ENCODE peak calls at places on chromosome 6, in eight cellular contexts. U is transverse colon, H is endothelial cell of umbilical vein, S is right lobe of liver, T is H54, X is HCT116, F is lower leg skin, C is esophagus squamous epithelium. E is an unnamed sample.

GRCh38 chr6:106339334-106340029 is 13.9 kb upstream of the ATG5 start:
- DNase-seq in T (peak; percentile 47), H (peak; percentile 57), X (peak; percentile 57), U (peak; percentile 49), F (no peak), C (no peak), S (no peak), E (peak; percentile 66)

GRCh38 chr6:142300302-142300701 is 1.5 kb upstream of the ADGRG6 start:
- DNase-seq in X (no peak), S (no peak), T (no peak), H (no peak), U (no peak), C (no peak), F (no peak), E (no peak)

GRCh38 chr6:167730441-167730840 is 96.3 kb upstream of the AFDN start:
- DNase-seq in C (no peak), F (no peak), U (no peak), T (no peak), H (no peak), X (no peak), S (no peak), E (no peak)

GRCh38 chr6:30883743-30884520 is at the start of gene DDR1:
- DNase-seq in H (no peak), U (peak; percentile 83), C (no peak), X (no peak), T (peak; percentile 59), F (peak; percentile 96), S (peak; percentile 68), E (peak; percentile 82)

GRCh38 chr6:136753624-136754023 is 38.7 kb downstream of the MAP3K5 start:
- DNase-seq in X (no peak), F (no peak), U (peak; percentile 31), H (no peak), S (no peak), C (no peak), T (no peak), E (no peak)

GRCh38 chr6:28742668-28743270 is 181.0 kb downstream of the TRIM27 start:
- DNase-seq in U (no peak), F (no peak), C (no peak), T (no peak), H (peak; percentile 35), S (no peak), X (peak; percentile 86), E (no peak)

GRCh38 chr6:160972111-160972510 is 19.5 kb upstream of the MAP3K4 start:
- DNase-seq in S (no peak), T (peak; percentile 23), U (no peak), X (no peak), H (no peak), F (no peak), C (no peak), E (no peak)

GRCh38 chr6:373773-374724 is 17.5 kb upstream of the IRF4 start:
- DNase-seq in T (no peak), X (no peak), H (no peak), U (no peak), C (no peak), F (no peak), S (peak; percentile 49), E (no peak)

GRCh38 chr6:158770533-158770932 is 48.6 kb downstream of the EZR start:
- DNase-seq in T (no peak), S (no peak), H (no peak), F (no peak), C (no peak), U (no peak), X (no peak), E (no peak)

GRCh38 chr6:29967379-29968010 is 25.2 kb downstream of the HLA-A start:
- DNase-seq in U (peak; percentile 75), T (no peak), C (no peak), F (peak; percentile 48), S (no peak), X (peak; percentile 60), H (peak; percentile 89), E (peak; percentile 67)

GRCh38 chr6:61909541-61909940 is 376.5 kb downstream of the KHDRBS2 start:
- DNase-seq in F (no peak), X (no peak), T (no peak), H (no peak), S (no peak), C (no peak), U (no peak), E (no peak)

GRCh38 chr6:10479939-10480700 is 41.0 kb upstream of the GCNT2 start:
- DNase-seq in S (no peak), U (no peak), F (no peak), C (no peak), H (no peak), X (no peak), T (no peak), E (no peak)

GRCh38 chr6:24910850-24911712 is 24.7 kb downstream of the RIPOR2 start:
- DNase-seq in U (peak; percentile 31), H (peak; percentile 23), X (no peak), T (no peak), C (no peak), S (peak; percentile 63), F (peak; percentile 88), E (peak; percentile 47)

GRCh38 chr6:132272776-132273175 is 128.5 kb downstream of the MOXD1 start:
- DNase-seq in H (no peak), F (no peak), S (no peak), X (no peak), T (no peak), C (no peak), U (no peak), E (no peak)

GRCh38 chr6:39881851-39882566 is 52.3 kb downstream of the MOCS1 start:
- DNase-seq in H (peak; percentile 8), T (no peak), X (no peak), C (no peak), U (no peak), S (no peak), F (no peak), E (no peak)

GRCh38 chr6:17884501-17885039 is 102.9 kb downstream of the KIF13A start:
- DNase-seq in F (no peak), T (no peak), H (no peak), X (no peak), S (no peak), U (no peak), C (no peak), E (no peak)

GRCh38 chr6:3731700-3732099 is 19.8 kb downstream of the PXDC1 start:
- DNase-seq in T (no peak), H (no peak), C (no peak), F (no peak), S (peak; percentile 68), X (no peak), U (no peak), E (no peak)

GRCh38 chr6:79438015-79438414 is 99.2 kb downstream of the LCA5 start:
- DNase-seq in T (no peak), F (no peak), X (no peak), S (no peak), U (no peak), H (peak; percentile 43), C (no peak), E (no peak)

GRCh38 chr6:52351879-52352238 is 10.1 kb upstream of the PAQR8 start:
- DNase-seq in H (no peak), X (no peak), U (no peak), T (no peak), C (no peak), F (no peak), S (no peak), E (no peak)
- TF ChIP-seq POLR2A in H (no peak), X (no peak), U (no peak), T (no peak), C (no peak), F (no peak), S (no peak), E (no peak)

DNA sequence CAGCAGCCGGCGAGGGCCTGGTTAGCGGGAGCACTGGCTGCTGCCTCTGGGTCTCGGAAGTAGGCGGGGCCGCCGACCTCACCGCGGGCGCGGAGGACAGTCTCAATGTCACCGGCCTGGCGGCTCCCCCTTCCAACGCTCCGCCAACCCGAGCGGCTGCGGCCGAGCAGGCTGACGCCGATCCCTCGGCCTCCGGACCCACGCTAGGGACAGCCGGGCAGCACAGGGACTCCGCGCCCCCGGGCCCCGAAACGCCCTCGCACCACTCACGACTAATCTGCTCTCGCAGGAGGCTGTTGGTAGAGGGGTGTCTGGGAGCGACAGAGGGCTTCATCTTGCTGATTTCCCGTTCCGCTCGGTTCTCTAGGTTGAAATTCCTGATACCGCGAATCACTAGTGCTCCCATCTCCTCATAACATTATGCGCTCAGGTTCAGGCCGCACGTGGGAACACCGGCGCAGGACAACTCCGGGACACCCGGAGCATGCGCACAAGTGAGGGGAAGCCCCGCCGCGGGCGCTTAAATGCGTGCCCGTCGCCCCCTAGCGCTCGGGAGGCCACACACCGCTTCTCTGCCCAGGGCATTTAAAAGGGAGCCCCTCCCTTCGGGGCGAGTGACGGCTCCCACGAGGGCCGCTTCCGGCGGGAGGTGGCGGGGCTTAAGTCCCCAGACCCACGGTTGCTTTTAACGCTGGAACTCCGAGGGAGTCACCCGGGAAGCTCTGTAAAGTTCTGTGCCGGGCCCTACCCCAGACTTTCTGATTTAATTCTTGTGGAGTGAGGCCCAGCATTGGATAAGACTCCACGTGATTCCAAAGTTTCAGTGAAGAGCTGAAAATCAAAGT is at the start of gene NDUFAF4:
- DNase-seq in U (peak; percentile 98), T (peak; percentile 73), C (peak; percentile 70), X (peak; percentile 90), F (peak; percentile 99), H (peak; percentile 96), S (peak; percentile 98), E (peak; percentile 97)
- TF ChIP-seq POLR2A in U (peak; percentile 74), T (peak; percentile 45), C (peak; percentile 40), X (peak; percentile 72), F (no peak), H (no peak), S (peak; percentile 82), E (peak; percentile 22)

DNA sequence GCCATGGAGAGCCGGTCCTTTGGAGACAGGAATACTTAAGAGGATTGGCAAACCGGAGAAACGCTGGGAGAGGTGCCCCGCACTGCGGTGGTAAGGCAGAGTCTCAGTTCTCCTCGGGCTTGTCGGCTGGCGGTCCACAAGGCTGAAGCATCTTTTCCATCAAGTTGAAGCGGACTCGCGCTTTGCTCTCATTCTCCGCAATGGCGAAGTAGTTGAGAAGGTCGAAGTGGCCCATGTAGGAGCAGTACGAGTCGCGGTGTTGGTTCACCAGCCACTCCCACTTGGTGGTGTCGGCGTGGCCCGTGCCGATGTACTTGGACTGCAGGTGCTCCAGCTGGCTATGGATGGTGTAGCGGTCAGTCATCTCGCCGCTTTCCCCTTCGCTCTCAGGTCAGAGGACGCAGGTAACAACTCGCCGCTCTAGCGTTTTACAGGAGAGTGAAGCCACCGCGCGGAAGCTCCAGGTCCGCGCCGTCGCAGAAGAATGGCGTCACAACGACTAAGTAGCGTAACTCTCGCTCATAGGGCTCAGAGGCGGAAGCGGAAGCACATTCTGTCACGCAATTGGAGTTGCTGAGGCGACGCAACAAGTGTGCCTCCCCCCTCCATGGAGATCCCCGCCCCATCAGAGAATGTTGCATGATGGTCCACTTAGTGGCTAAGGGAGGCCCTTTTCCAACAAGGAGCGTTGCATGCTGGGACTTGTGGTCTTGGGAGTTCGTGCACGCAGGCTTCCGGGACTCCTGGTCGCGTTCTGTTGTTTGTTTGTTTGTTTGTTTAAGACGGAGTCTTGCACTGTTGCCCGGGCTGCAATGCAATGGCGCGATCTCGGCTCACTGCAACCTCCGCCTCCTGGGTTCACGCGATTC is at the start of gene SF3B5:
- DNase-seq in S (peak; percentile 99), H (peak; percentile 100), X (peak; percentile 100), F (peak; percentile 100), C (peak; percentile 97), T (peak; percentile 51), U (peak; percentile 99), E (peak; percentile 99)
- TF ChIP-seq POLR2A in S (peak; percentile 75), H (peak; percentile 92), X (peak; percentile 84), F (no peak), C (peak; percentile 80), T (peak; percentile 82), U (peak; percentile 93), E (peak; percentile 95)

GRCh38 chr6:154468760-154469159 is 41.7 kb downstream of the CNKSR3 start:
- DNase-seq in F (peak; percentile 52), X (no peak), S (no peak), C (no peak), H (no peak), U (no peak), T (no peak), E (no peak)
- TF ChIP-seq POLR2A in F (no peak), X (no peak), S (no peak), C (no peak), H (no peak), U (no peak), T (no peak), E (no peak)